ENCODE peak calls at places on chromosome 6, in seven cellular contexts. One of them, this sample, is unnamed.
A peak's percentile ranks its signal among the peaks of the same experiment; 100 is the strongest.

GRCh38 chr6:143160008-143160407 is 99.3 kb downstream of the AIG1 start:
- DNase-seq in A673: no peak
- DNase-seq in astrocyte: no peak
- DNase-seq in HCT116: no peak
- DNase-seq in right lobe of liver: no peak
- DNase-seq in tibial artery: no peak
- DNase-seq in heart right ventricle: no peak
- DNase-seq in this sample: no peak

GRCh38 chr6:144278659-144279314 is 6.3 kb upstream of the UTRN start:
- DNase-seq in tibial artery: no peak
- DNase-seq in HCT116: no peak
- DNase-seq in right lobe of liver: peak; percentile 53
- DNase-seq in A673: no peak
- DNase-seq in heart right ventricle: no peak
- DNase-seq in astrocyte: no peak
- DNase-seq in this sample: no peak

GRCh38 chr6:115838763-115839401 is 221.8 kb downstream of the FRK start:
- DNase-seq in tibial artery: no peak
- DNase-seq in heart right ventricle: no peak
- DNase-seq in right lobe of liver: peak; percentile 62
- DNase-seq in astrocyte: peak; percentile 3
- DNase-seq in HCT116: peak; percentile 55
- DNase-seq in A673: peak; percentile 32
- DNase-seq in this sample: no peak

GRCh38 chr6:4797590-4797989 is 21.4 kb downstream of the CDYL start:
- DNase-seq in HCT116: no peak
- DNase-seq in right lobe of liver: no peak
- DNase-seq in tibial artery: no peak
- DNase-seq in heart right ventricle: no peak
- DNase-seq in A673: no peak
- DNase-seq in astrocyte: no peak
- DNase-seq in this sample: no peak

GRCh38 chr6:15451738-15452137 is 205.9 kb downstream of the JARID2 start:
- DNase-seq in A673: no peak
- DNase-seq in HCT116: no peak
- DNase-seq in right lobe of liver: no peak
- DNase-seq in astrocyte: no peak
- DNase-seq in heart right ventricle: no peak
- DNase-seq in tibial artery: no peak
- DNase-seq in this sample: no peak

GRCh38 chr6:149862901-149863595 is 1.1 kb downstream of the LRP11 start:
- DNase-seq in A673: peak; percentile 70
- DNase-seq in heart right ventricle: peak; percentile 72
- DNase-seq in tibial artery: peak; percentile 92
- DNase-seq in HCT116: no peak
- DNase-seq in right lobe of liver: peak; percentile 85
- DNase-seq in astrocyte: peak; percentile 53
- DNase-seq in this sample: peak; percentile 79

GRCh38 chr6:1613631-1614447 is 4.1 kb downstream of the FOXC1 start:
- DNase-seq in HCT116: no peak
- DNase-seq in right lobe of liver: peak; percentile 35
- DNase-seq in tibial artery: peak; percentile 69
- DNase-seq in heart right ventricle: peak; percentile 47
- DNase-seq in A673: no peak
- DNase-seq in astrocyte: no peak
- DNase-seq in this sample: peak; percentile 69

GRCh38 chr6:36998723-36999466 is 6.6 kb upstream of the FGD2 start:
- DNase-seq in tibial artery: no peak
- DNase-seq in astrocyte: no peak
- DNase-seq in heart right ventricle: peak; percentile 50
- DNase-seq in right lobe of liver: no peak
- DNase-seq in HCT116: no peak
- DNase-seq in A673: no peak
- DNase-seq in this sample: no peak

GRCh38 chr6:88266126-88266525 is 100.0 kb upstream of the CNR1 start:
- DNase-seq in HCT116: no peak
- DNase-seq in right lobe of liver: no peak
- DNase-seq in astrocyte: no peak
- DNase-seq in A673: no peak
- DNase-seq in heart right ventricle: no peak
- DNase-seq in tibial artery: no peak
- DNase-seq in this sample: no peak

GRCh38 chr6:104862456-104862855 is 2.7 kb upstream of the HACE1 start:
- DNase-seq in A673: no peak
- DNase-seq in right lobe of liver: no peak
- DNase-seq in astrocyte: peak; percentile 51
- DNase-seq in HCT116: no peak
- DNase-seq in heart right ventricle: no peak
- DNase-seq in tibial artery: no peak
- DNase-seq in this sample: no peak

GRCh38 chr6:8006208-8006607 is 58.0 kb downstream of the BLOC1S5 start:
- DNase-seq in A673: peak; percentile 46
- DNase-seq in heart right ventricle: no peak
- DNase-seq in HCT116: peak; percentile 27
- DNase-seq in astrocyte: no peak
- DNase-seq in right lobe of liver: no peak
- DNase-seq in tibial artery: no peak
- DNase-seq in this sample: no peak

GRCh38 chr6:42896178-42896719 is 16.8 kb downstream of the RPL7L1 start:
- DNase-seq in astrocyte: no peak
- DNase-seq in HCT116: no peak
- DNase-seq in tibial artery: no peak
- DNase-seq in right lobe of liver: no peak
- DNase-seq in A673: peak; percentile 44
- DNase-seq in heart right ventricle: no peak
- DNase-seq in this sample: no peak

GRCh38 chr6:158751842-158752424 is 67.2 kb downstream of the EZR start:
- DNase-seq in astrocyte: no peak
- DNase-seq in right lobe of liver: no peak
- DNase-seq in tibial artery: no peak
- DNase-seq in HCT116: no peak
- DNase-seq in heart right ventricle: no peak
- DNase-seq in A673: no peak
- DNase-seq in this sample: no peak

GRCh38 chr6:38012573-38012972 is 193.0 kb downstream of the ZFAND3 start:
- DNase-seq in astrocyte: peak; percentile 30
- DNase-seq in HCT116: peak; percentile 44
- DNase-seq in right lobe of liver: no peak
- DNase-seq in tibial artery: no peak
- DNase-seq in heart right ventricle: no peak
- DNase-seq in A673: peak; percentile 60
- DNase-seq in this sample: no peak

GRCh38 chr6:75351570-75351969 is 67.0 kb upstream of the TMEM30A start:
- DNase-seq in tibial artery: no peak
- DNase-seq in HCT116: no peak
- DNase-seq in astrocyte: no peak
- DNase-seq in heart right ventricle: no peak
- DNase-seq in A673: no peak
- DNase-seq in right lobe of liver: no peak
- DNase-seq in this sample: no peak

GRCh38 chr6:4350571-4351505 is 215.5 kb upstream of the ECI2 start:
- DNase-seq in A673: no peak
- DNase-seq in tibial artery: no peak
- DNase-seq in heart right ventricle: peak; percentile 34
- DNase-seq in astrocyte: peak; percentile 43
- DNase-seq in HCT116: no peak
- DNase-seq in right lobe of liver: no peak
- DNase-seq in this sample: no peak

GRCh38 chr6:50952092-50952932 is 133.6 kb downstream of the TFAP2B start:
- DNase-seq in heart right ventricle: no peak
- DNase-seq in right lobe of liver: no peak
- DNase-seq in A673: peak; percentile 98
- DNase-seq in astrocyte: no peak
- DNase-seq in HCT116: no peak
- DNase-seq in tibial artery: no peak
- DNase-seq in this sample: no peak

GRCh38 chr6:93721386-93722048 is 302.2 kb upstream of the EPHA7 start:
- DNase-seq in tibial artery: no peak
- DNase-seq in right lobe of liver: no peak
- DNase-seq in HCT116: no peak
- DNase-seq in heart right ventricle: no peak
- DNase-seq in astrocyte: peak; percentile 3
- DNase-seq in A673: peak; percentile 52
- DNase-seq in this sample: no peak

GRCh38 chr6:164086326-164086887 is 671.9 kb downstream of the QKI start:
- DNase-seq in right lobe of liver: no peak
- DNase-seq in A673: no peak
- DNase-seq in heart right ventricle: no peak
- DNase-seq in tibial artery: no peak
- DNase-seq in HCT116: no peak
- DNase-seq in astrocyte: peak; percentile 2
- DNase-seq in this sample: no peak

GRCh38 chr6:164087870-164088269 is 673.4 kb downstream of the QKI start:
- DNase-seq in astrocyte: no peak
- DNase-seq in A673: no peak
- DNase-seq in tibial artery: no peak
- DNase-seq in right lobe of liver: no peak
- DNase-seq in HCT116: no peak
- DNase-seq in heart right ventricle: no peak
- DNase-seq in this sample: no peak

GRCh38 chr6:164085086-164085485 is 670.6 kb downstream of the QKI start:
- DNase-seq in right lobe of liver: no peak
- DNase-seq in HCT116: no peak
- DNase-seq in astrocyte: no peak
- DNase-seq in tibial artery: no peak
- DNase-seq in A673: no peak
- DNase-seq in heart right ventricle: peak; percentile 41
- DNase-seq in this sample: no peak

GRCh38 chr6:164085552-164086325 is 671.2 kb downstream of the QKI start:
- DNase-seq in right lobe of liver: no peak
- DNase-seq in astrocyte: peak; percentile 97
- DNase-seq in heart right ventricle: peak; percentile 81
- DNase-seq in A673: no peak
- DNase-seq in HCT116: no peak
- DNase-seq in tibial artery: peak; percentile 93
- DNase-seq in this sample: peak; percentile 56
- H3K27ac ChIP-seq in right lobe of liver: peak overlapping the region; percentile 45
- H3K27ac ChIP-seq in astrocyte: peak overlapping the region; percentile 96
- H3K27ac ChIP-seq in heart right ventricle: peak overlapping the region; percentile 88
- H3K27ac ChIP-seq in A673: no peak overlapping the region
- H3K27ac ChIP-seq in HCT116: no peak overlapping the region
- H3K27ac ChIP-seq in tibial artery: peak overlapping the region; percentile 90
- H3K27ac ChIP-seq in this sample: peak overlapping the region; percentile 69

GRCh38 chr6:71284785-71285184 is 3.8 kb upstream of the OGFRL1 start:
- DNase-seq in tibial artery: no peak
- DNase-seq in astrocyte: no peak
- DNase-seq in HCT116: no peak
- DNase-seq in A673: no peak
- DNase-seq in right lobe of liver: no peak
- DNase-seq in heart right ventricle: no peak
- DNase-seq in this sample: no peak

GRCh38 chr6:71279321-71279720 is 9.3 kb upstream of the OGFRL1 start:
- DNase-seq in right lobe of liver: no peak
- DNase-seq in tibial artery: no peak
- DNase-seq in A673: peak; percentile 18
- DNase-seq in heart right ventricle: no peak
- DNase-seq in HCT116: no peak
- DNase-seq in astrocyte: no peak
- DNase-seq in this sample: no peak

GRCh38 chr6:71279740-71280139 is 8.9 kb upstream of the OGFRL1 start:
- DNase-seq in right lobe of liver: no peak
- DNase-seq in tibial artery: no peak
- DNase-seq in heart right ventricle: no peak
- DNase-seq in HCT116: no peak
- DNase-seq in astrocyte: no peak
- DNase-seq in A673: no peak
- DNase-seq in this sample: no peak

GRCh38 chr6:71277926-71278594 is 10.6 kb upstream of the OGFRL1 start:
- DNase-seq in HCT116: no peak
- DNase-seq in A673: no peak
- DNase-seq in right lobe of liver: no peak
- DNase-seq in heart right ventricle: no peak
- DNase-seq in tibial artery: no peak
- DNase-seq in astrocyte: no peak
- DNase-seq in this sample: no peak

DNA sequence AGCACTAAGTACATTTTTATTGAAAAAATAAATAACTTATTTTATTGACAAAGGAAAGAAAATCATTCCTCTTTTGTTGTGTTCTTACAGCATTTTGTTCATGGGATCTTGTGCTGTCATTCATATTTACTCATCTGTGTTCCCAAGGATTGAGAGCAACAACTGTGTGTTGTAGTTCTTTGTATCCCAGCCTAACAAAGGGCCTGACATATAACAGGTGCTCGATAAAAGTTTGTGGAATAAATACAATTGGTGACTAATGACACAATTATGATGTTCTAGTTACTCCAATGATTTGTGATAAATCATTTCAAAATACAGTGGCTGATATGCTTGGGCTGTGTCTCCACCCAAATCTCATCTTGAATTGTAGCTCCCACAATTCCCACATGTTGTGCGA is 7.9 kb upstream of the OGFRL1 start:
- DNase-seq in astrocyte: no peak
- DNase-seq in right lobe of liver: no peak
- DNase-seq in tibial artery: no peak
- DNase-seq in HCT116: no peak
- DNase-seq in heart right ventricle: no peak
- DNase-seq in A673: no peak
- DNase-seq in this sample: no peak
- TF ChIP-seq CTCF in astrocyte: no peak
- TF ChIP-seq CTCF in right lobe of liver: no peak
- TF ChIP-seq CTCF in tibial artery: no peak
- TF ChIP-seq CTCF in HCT116: no peak
- TF ChIP-seq CTCF in heart right ventricle: no peak
- TF ChIP-seq CTCF in A673: no peak
- TF ChIP-seq CTCF in this sample: no peak

GRCh38 chr6:110410534-110410933 is 4.8 kb downstream of the DDO start:
- DNase-seq in A673: no peak
- DNase-seq in heart right ventricle: no peak
- DNase-seq in tibial artery: no peak
- DNase-seq in HCT116: no peak
- DNase-seq in astrocyte: no peak
- DNase-seq in right lobe of liver: no peak
- DNase-seq in this sample: no peak

GRCh38 chr6:110419028-110419739 is 3.8 kb upstream of the DDO start:
- DNase-seq in right lobe of liver: no peak
- DNase-seq in tibial artery: no peak
- DNase-seq in heart right ventricle: no peak
- DNase-seq in A673: no peak
- DNase-seq in HCT116: no peak
- DNase-seq in astrocyte: no peak
- DNase-seq in this sample: no peak

GRCh38 chr6:110414669-110415296 is 592 bp downstream of the DDO start:
- DNase-seq in A673: no peak
- DNase-seq in tibial artery: no peak
- DNase-seq in heart right ventricle: no peak
- DNase-seq in HCT116: no peak
- DNase-seq in astrocyte: peak; percentile 2
- DNase-seq in right lobe of liver: peak; percentile 57
- DNase-seq in this sample: no peak

GRCh38 chr6:110412258-110412839 is 3.0 kb downstream of the DDO start:
- DNase-seq in tibial artery: no peak
- DNase-seq in heart right ventricle: no peak
- DNase-seq in HCT116: no peak
- DNase-seq in right lobe of liver: no peak
- DNase-seq in astrocyte: no peak
- DNase-seq in A673: no peak
- DNase-seq in this sample: no peak

GRCh38 chr6:110415297-110415916 is at the start of gene DDO:
- DNase-seq in tibial artery: peak; percentile 93
- DNase-seq in HCT116: no peak
- DNase-seq in A673: no peak
- DNase-seq in heart right ventricle: peak; percentile 82
- DNase-seq in astrocyte: peak; percentile 48
- DNase-seq in right lobe of liver: peak; percentile 98
- DNase-seq in this sample: peak; percentile 92
- H3K4me3 ChIP-seq in tibial artery: peak within 1 kb of the TSS; percentile 50
- H3K4me3 ChIP-seq in HCT116: no peak within 1 kb of the TSS
- H3K4me3 ChIP-seq in A673: no peak within 1 kb of the TSS
- H3K4me3 ChIP-seq in heart right ventricle: peak within 1 kb of the TSS; percentile 52
- H3K4me3 ChIP-seq in astrocyte: peak within 1 kb of the TSS; percentile 33
- H3K4me3 ChIP-seq in right lobe of liver: peak within 1 kb of the TSS; percentile 61
- H3K4me3 ChIP-seq in this sample: peak within 1 kb of the TSS; percentile 31

GRCh38 chr6:136792066-136792944 is at the start of gene MAP3K5:
- DNase-seq in astrocyte: peak; percentile 59
- DNase-seq in tibial artery: peak; percentile 93
- DNase-seq in heart right ventricle: peak; percentile 86
- DNase-seq in A673: peak; percentile 83
- DNase-seq in right lobe of liver: peak; percentile 93
- DNase-seq in HCT116: peak; percentile 77
- DNase-seq in this sample: peak; percentile 94
- H3K27ac ChIP-seq in astrocyte: peak within 1 kb of the TSS; percentile 66
- H3K27ac ChIP-seq in tibial artery: peak within 1 kb of the TSS; percentile 96
- H3K27ac ChIP-seq in heart right ventricle: peak within 1 kb of the TSS; percentile 92
- H3K27ac ChIP-seq in A673: peak within 1 kb of the TSS; percentile 57
- H3K27ac ChIP-seq in right lobe of liver: peak within 1 kb of the TSS; percentile 95
- H3K27ac ChIP-seq in HCT116: peak within 1 kb of the TSS; percentile 88
- H3K27ac ChIP-seq in this sample: peak within 1 kb of the TSS; percentile 98

This sample was measured in pancreas.